ENCODE peak calls at places on chromosomes 11 and 22, in five cellular contexts. G is gastrocnemius medialis, V is spleen, Q is breast epithelium, P is IMR-90. Y is an unnamed sample.

GRCh38 chr11:129699711-129700304 is 115.8 kb upstream of the TMEM45B start:
- DNase-seq in V (no peak), G (no peak), P (no peak), Q (no peak), Y (no peak)

GRCh38 chr22:39312410-39312809 is 7.0 kb downstream of the RPL3 start:
- DNase-seq in P (no peak), Q (no peak), G (no peak), V (no peak), Y (no peak)

GRCh38 chr11:78037056-78037455 is 14.0 kb upstream of the KCTD14 start:
- DNase-seq in G (no peak), Q (no peak), V (no peak), P (no peak), Y (no peak)

GRCh38 chr11:67647471-67647870 is 3.1 kb downstream of the ACY3 start:
- DNase-seq in V (no peak), P (no peak), G (no peak), Q (no peak), Y (no peak)

GRCh38 chr11:130181295-130182272 is 22.0 kb downstream of the ST14 start:
- DNase-seq in P (peak), Q (no peak), G (no peak), V (no peak), Y (no peak)

GRCh38 chr22:18947905-18948304 is 11.8 kb upstream of the PRODH start:
- DNase-seq in V (no peak), G (no peak), P (no peak), Q (no peak), Y (no peak)

GRCh38 chr11:73019448-73019847 is 122.7 kb downstream of the FCHSD2 start:
- DNase-seq in G (no peak), Q (no peak), P (no peak), V (no peak), Y (no peak)

GRCh38 chr11:102850973-102851745 is 7.8 kb upstream of the MMP3 start:
- DNase-seq in V (no peak), Q (no peak), G (no peak), P (peak), Y (no peak)

GRCh38 chr22:35312198-35313059 is 12.7 kb downstream of the TOM1 start:
- DNase-seq in Q (no peak), V (peak), G (peak), P (peak), Y (peak)

GRCh38 chr22:29343313-29343805 is 27.9 kb upstream of the RASL10A start:
- DNase-seq in G (no peak), Q (peak), V (no peak), P (peak), Y (no peak)

GRCh38 chr22:49372111-49372529 is 455.6 kb downstream of the BRD1 start:
- DNase-seq in P (no peak), Q (no peak), V (peak), G (no peak), Y (peak)

GRCh38 chr11:10892250-10892649 is 34.4 kb upstream of the ZBED5 start:
- DNase-seq in G (no peak), V (no peak), Q (no peak), P (no peak), Y (no peak)

GRCh38 chr11:46294365-46295309 is 17.2 kb downstream of the CREB3L1 start:
- DNase-seq in Q (no peak), V (no peak), G (no peak), P (peak), Y (no peak)

GRCh38 chr11:28517621-28518020 is 409.4 kb downstream of the METTL15 start:
- DNase-seq in G (no peak), P (no peak), V (no peak), Q (no peak), Y (no peak)

GRCh38 chr22:32476286-32476685 is 1.7 kb downstream of the FBXO7 start:
- DNase-seq in G (no peak), V (no peak), Q (no peak), P (no peak), Y (no peak)

GRCh38 chr11:113874920-113875413 is 405 bp downstream of the USP28 start:
- DNase-seq in G (peak), Q (no peak), V (no peak), P (peak), Y (no peak)

GRCh38 chr11:116895053-116895757 is 57.8 kb upstream of the APOA1 start:
- DNase-seq in V (no peak), P (no peak), G (no peak), Q (no peak), Y (no peak)

GRCh38 chr22:46957521-46957920 is 195.1 kb downstream of the TBC1D22A start:
- DNase-seq in V (no peak), Q (no peak), G (no peak), P (no peak), Y (no peak)

GRCh38 chr22:46013460-46014416 is 36.8 kb upstream of the WNT7B start:
- DNase-seq in P (peak), G (peak), V (peak), Q (peak), Y (peak)

GRCh38 chr22:24803064-24803542 is 2.9 kb upstream of the SGSM1 start:
- DNase-seq in G (no peak), V (no peak), P (peak), Q (no peak), Y (peak)

GRCh38 chr11:63915961-63916836 is 765 bp downstream of the RCOR2 start:
- DNase-seq in G (no peak), Q (no peak), P (no peak), V (peak), Y (no peak)

GRCh38 chr11:43574949-43575915 is 105.3 kb upstream of the HSD17B12 start:
- DNase-seq in G (no peak), V (no peak), P (peak), Q (no peak), Y (no peak)

GRCh38 chr11:1498262-1498661 is 11.7 kb upstream of the MOB2 start:
- DNase-seq in V (peak), Q (no peak), G (no peak), P (no peak), Y (no peak)

GRCh38 chr22:23237201-23237798 is 57.0 kb downstream of the BCR start:
- DNase-seq in V (no peak), G (peak), Q (no peak), P (peak), Y (no peak)

GRCh38 chr11:9700105-9700801 is 36.4 kb downstream of the SWAP70 start:
- DNase-seq in Q (peak), V (no peak), G (no peak), P (no peak), Y (no peak)

GRCh38 chr11:87176044-87176443 is 138.3 kb downstream of the TMEM135 start:
- DNase-seq in Q (no peak), G (no peak), V (no peak), P (peak), Y (no peak)

GRCh38 chr11:87173185-87174039 is 135.7 kb downstream of the TMEM135 start:
- DNase-seq in G (no peak), P (peak), V (no peak), Q (no peak), Y (no peak)
- TF ChIP-seq POLR2A in G (no peak), P (no peak), V (no peak), Q (no peak), Y (no peak)

GRCh38 chr11:123654566-123655081 is at the start of gene SCN3B:
- DNase-seq in Q (peak), P (peak), V (no peak), G (peak), Y (peak)
- H3K4me3 ChIP-seq in Q (peak), P (peak), V (peak), G (peak), Y (peak)

DNA sequence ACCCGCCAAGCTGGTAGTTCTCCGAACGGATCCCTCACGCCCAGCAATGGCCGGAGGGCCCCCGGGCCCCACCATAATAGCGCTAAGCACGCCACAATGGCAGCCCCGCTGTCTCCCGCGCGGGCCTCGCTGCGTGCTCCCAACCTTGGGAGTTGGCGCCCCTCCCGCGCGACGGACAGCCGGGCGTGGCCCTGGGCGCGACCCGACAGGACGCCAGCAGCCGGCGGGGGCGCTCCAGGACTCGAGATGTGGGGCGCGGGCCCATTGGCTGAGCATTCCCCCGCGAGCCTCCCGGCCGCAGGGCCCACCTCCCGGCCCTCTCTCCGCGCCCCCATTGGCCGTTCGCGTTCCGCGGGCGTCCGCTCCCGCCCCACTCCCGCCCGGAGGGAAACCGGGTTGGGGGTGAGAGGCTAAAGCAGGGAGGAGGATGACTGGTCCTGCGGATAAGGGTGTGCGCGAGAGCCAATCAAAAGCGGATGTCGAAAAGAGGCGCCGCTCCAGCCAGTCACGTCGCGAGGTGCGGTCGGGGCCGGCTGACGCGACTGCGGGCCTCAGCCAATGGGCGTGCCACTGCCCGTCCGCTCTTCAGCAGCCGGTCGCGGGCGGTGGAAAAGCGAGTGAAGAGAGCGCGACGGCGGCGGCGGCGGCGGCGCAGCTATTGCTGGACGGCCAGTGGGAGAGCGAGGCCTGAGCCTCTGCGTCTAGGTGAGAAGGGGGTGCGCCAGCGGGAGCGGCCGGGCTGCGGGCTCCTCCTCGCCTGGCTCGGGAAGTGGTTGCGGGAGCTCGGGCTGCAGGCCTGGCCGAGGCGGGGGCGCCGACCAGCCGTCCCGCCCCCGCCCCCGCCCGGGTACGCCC is at the start of gene FAR1:
- DNase-seq in G (peak), V (peak), Q (peak), P (peak), Y (peak)
- TF ChIP-seq POLR2A in G (peak), V (no peak), Q (no peak), P (peak), Y (no peak)

GRCh38 chr11:65032216-65032615 is 5.0 kb downstream of the SNX15 start:
- DNase-seq in V (no peak), G (no peak), Q (no peak), P (no peak), Y (no peak)

GRCh38 chr11:65021003-65021402 is 6.2 kb upstream of the SNX15 start:
- DNase-seq in V (no peak), G (no peak), Q (no peak), P (no peak), Y (no peak)

GRCh38 chr11:65027213-65028067 is at the start of gene SNX15:
- DNase-seq in P (peak), Q (peak), V (peak), G (peak), Y (peak)

GRCh38 chr11:65021509-65021908 is 5.7 kb upstream of the SNX15 start:
- DNase-seq in P (no peak), V (no peak), Q (no peak), G (no peak), Y (no peak)

GRCh38 chr11:65026810-65027209 is 429 bp upstream of the SNX15 start:
- DNase-seq in G (no peak), P (peak), V (no peak), Q (no peak), Y (no peak)
- H3K4me3 ChIP-seq in G (peak), P (peak), V (peak), Q (peak), Y (no peak)

GRCh38 chr11:66003291-66003690 is 988 bp downstream of the BANF1 start:
- DNase-seq in P (no peak), V (no peak), G (no peak), Q (no peak), Y (no peak)

GRCh38 chr11:66006134-66006890 is 4.0 kb downstream of the BANF1 start:
- DNase-seq in P (no peak), Q (no peak), G (no peak), V (no peak), Y (no peak)

GRCh38 chr11:66004186-66004585 is 1.9 kb downstream of the BANF1 start:
- DNase-seq in G (no peak), V (no peak), Q (no peak), P (no peak), Y (no peak)

GRCh38 chr11:66002648-66003225 is 434 bp downstream of the BANF1 start:
- DNase-seq in G (peak), V (no peak), P (peak), Q (peak), Y (no peak)

GRCh38 chr11:66001941-66002647 is at the start of the genes BANF1 and EIF1AD:
- DNase-seq in Q (peak), P (peak), G (peak), V (peak), Y (peak)
- TF ChIP-seq POLR2A in Q (peak), P (peak), G (peak), V (peak), Y (no peak)

GRCh38 chr11:35151896-35152295 is 12.9 kb downstream of the CD44 start:
- DNase-seq in G (no peak), V (no peak), Q (no peak), P (no peak), Y (no peak)
- H3K4me3 ChIP-seq in G (no peak), V (no peak), Q (no peak), P (no peak), Y (no peak)

DNA sequence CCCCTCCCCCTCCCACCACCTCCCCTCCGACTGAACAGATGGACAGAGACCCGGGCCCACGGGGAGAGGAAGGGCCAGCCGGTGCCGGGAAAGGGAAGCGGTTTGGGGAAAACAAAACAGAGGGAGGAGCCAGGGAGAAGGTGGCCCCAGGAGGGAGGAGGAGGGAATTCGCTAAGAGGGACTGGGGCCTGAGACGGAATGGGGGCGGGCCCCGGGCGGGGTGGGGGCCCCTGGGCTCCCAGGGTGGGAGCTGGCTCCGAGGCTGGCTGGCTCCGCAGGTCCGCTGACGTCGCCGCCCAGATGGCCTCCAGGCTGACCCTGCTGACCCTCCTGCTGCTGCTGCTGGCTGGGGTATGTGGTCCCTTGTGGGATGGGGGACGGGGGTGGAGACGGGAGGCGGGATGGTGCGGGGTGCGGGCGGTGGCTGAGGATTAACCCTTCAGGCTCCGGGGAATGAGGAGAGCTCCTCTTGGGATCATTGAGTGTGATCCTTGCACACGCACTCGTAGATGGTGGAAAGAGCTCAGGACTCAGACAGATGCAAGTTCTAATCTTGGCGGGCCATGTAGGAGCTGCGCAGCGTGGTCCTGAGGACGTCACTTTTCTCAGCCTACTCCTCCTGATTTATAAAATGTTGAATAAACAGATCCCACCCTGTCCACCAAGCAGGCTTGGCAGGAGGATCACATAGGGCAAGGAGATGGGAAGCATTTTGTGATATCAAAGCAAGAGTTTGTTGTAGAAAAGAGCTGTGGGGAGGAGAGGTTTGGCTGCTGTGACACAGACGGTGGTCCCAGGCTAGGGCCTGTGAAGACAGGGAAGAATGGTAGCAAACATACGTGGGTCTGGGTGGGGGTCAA is 716 bp downstream of the SERPING1 start:
- DNase-seq in V (peak), P (peak), Q (peak), G (peak), Y (peak)
- TF ChIP-seq POLR2A in V (no peak), P (no peak), Q (no peak), G (no peak), Y (no peak)

Y was measured in lower leg skin.